ENCODE peak calls at places on chromosome 11, in nine cellular contexts. Q, C, V, J, U, G, Y, F and A are unnamed samples.

GRCh38 chr11:67275606-67276409 is 9.5 kb downstream of the GRK2 start:
- DNase-seq in F (no peak), V (no peak), G (no peak), Q (no peak), U (no peak), J (no peak), Y (no peak), C (no peak), A (no peak)

GRCh38 chr11:129434641-129435498 is 59.2 kb downstream of the BARX2 start:
- DNase-seq in V (no peak), G (no peak), U (no peak), J (no peak), F (no peak), Y (no peak), Q (no peak), C (no peak), A (no peak)

GRCh38 chr11:74826901-74827300 is 78.3 kb downstream of the RNF169 start:
- DNase-seq in C (no peak), U (no peak), F (no peak), Y (no peak), Q (no peak), V (no peak), G (no peak), J (no peak), A (no peak)

GRCh38 chr11:7749456-7749855 is 43.2 kb upstream of the OVCH2 start:
- DNase-seq in J (no peak), Y (no peak), Q (no peak), G (no peak), V (no peak), F (no peak), C (no peak), U (no peak), A (peak)

GRCh38 chr11:60633645-60634044 is 65.8 kb upstream of the MS4A8 start:
- DNase-seq in G (peak), V (no peak), F (no peak), U (no peak), J (no peak), C (no peak), Y (no peak), Q (no peak), A (no peak)

GRCh38 chr11:73553266-73553665 is 44.6 kb downstream of the FAM168A start:
- DNase-seq in C (no peak), F (no peak), U (no peak), Y (no peak), Q (no peak), G (no peak), V (no peak), J (no peak), A (no peak)

GRCh38 chr11:57432714-57433163 is 5.8 kb upstream of the SLC43A3 start:
- DNase-seq in C (no peak), J (no peak), Q (no peak), Y (peak), U (no peak), V (peak), G (no peak), F (no peak), A (peak)

GRCh38 chr11:46296520-46297448 is 19.3 kb downstream of the CREB3L1 start:
- DNase-seq in U (no peak), Q (peak), G (no peak), J (no peak), F (no peak), C (no peak), V (peak), Y (peak), A (peak)

GRCh38 chr11:36231300-36231699 is 57.9 kb downstream of the COMMD9 start:
- DNase-seq in Q (no peak), F (no peak), U (no peak), C (no peak), G (no peak), V (no peak), Y (peak), J (no peak), A (no peak)

GRCh38 chr11:8810331-8811301 is 100.4 kb upstream of the AKIP1 start:
- DNase-seq in J (peak), V (peak), F (no peak), Y (peak), G (peak), U (no peak), Q (peak), C (peak), A (peak)

GRCh38 chr11:123549901-123550619 is 104.4 kb downstream of the SCN3B start:
- DNase-seq in V (no peak), J (no peak), U (no peak), G (no peak), C (no peak), Y (no peak), Q (no peak), F (no peak), A (no peak)

GRCh38 chr11:3091846-3092602 is 34.8 kb upstream of the CARS1 start:
- DNase-seq in Q (peak), C (peak), Y (peak), J (peak), G (peak), U (peak), F (peak), V (no peak), A (peak)

GRCh38 chr11:44110231-44110679 is 14.8 kb downstream of the EXT2 start:
- DNase-seq in C (peak), V (no peak), G (peak), U (no peak), F (peak), Q (peak), J (peak), Y (peak), A (no peak)

GRCh38 chr11:118649941-118650340 is 29.5 kb downstream of the TREH start:
- DNase-seq in J (no peak), F (no peak), C (no peak), V (no peak), Q (no peak), U (no peak), Y (peak), G (no peak), A (no peak)

GRCh38 chr11:129375731-129376657 is at the start of gene BARX2:
- DNase-seq in J (peak), Q (no peak), V (peak), U (peak), C (peak), G (peak), Y (peak), F (no peak), A (peak)

GRCh38 chr11:134702827-134703226 is 290.8 kb upstream of the B3GAT1 start:
- DNase-seq in F (no peak), C (no peak), Q (no peak), J (no peak), Y (no peak), V (no peak), G (no peak), U (no peak), A (no peak)

GRCh38 chr11:46857666-46858065 is 11.6 kb upstream of the CKAP5 start:
- DNase-seq in Q (no peak), J (no peak), U (no peak), C (no peak), G (no peak), V (no peak), Y (no peak), F (no peak), A (no peak)

GRCh38 chr11:68142028-68142412 is 20.8 kb upstream of the CHKA start:
- DNase-seq in J (no peak), Q (no peak), U (no peak), Y (no peak), C (peak), V (no peak), G (peak), F (peak), A (no peak)

GRCh38 chr11:94032725-94033124 is 11.6 kb downstream of the HEPHL1 start:
- DNase-seq in F (no peak), V (no peak), U (no peak), G (no peak), C (no peak), Y (no peak), Q (no peak), J (no peak), A (no peak)

GRCh38 chr11:47886096-47886495 is 37.9 kb upstream of the NUP160 start:
- DNase-seq in Q (no peak), U (no peak), V (peak), Y (peak), J (peak), F (no peak), C (no peak), G (no peak), A (no peak)

GRCh38 chr11:44797886-44798683 is 71.3 kb downstream of the TSPAN18 start:
- DNase-seq in Q (no peak), G (no peak), C (no peak), J (no peak), F (no peak), V (no peak), Y (peak), U (no peak), A (no peak)

GRCh38 chr11:45924036-45924915 is 1.8 kb downstream of the LARGE2 start:
- DNase-seq in Y (no peak), J (no peak), C (no peak), G (no peak), U (no peak), F (peak), V (no peak), Q (peak), A (no peak)

GRCh38 chr11:74226907-74227306 is 55.8 kb downstream of the PPME1 start:
- DNase-seq in V (no peak), Q (peak), F (no peak), U (no peak), C (no peak), Y (no peak), G (no peak), J (no peak), A (no peak)

GRCh38 chr11:41826129-41826528 is 366.7 kb upstream of the LRRC4C start:
- DNase-seq in C (no peak), V (no peak), Y (peak), G (no peak), J (no peak), U (no peak), Q (no peak), F (no peak), A (no peak)

GRCh38 chr11:70193411-70194292 is 9.4 kb upstream of the FADD start:
- DNase-seq in C (no peak), Q (no peak), J (no peak), U (no peak), Y (no peak), F (no peak), V (no peak), G (no peak), A (no peak)
- H3K27ac ChIP-seq in C (no peak), Q (no peak), J (no peak), U (no peak), Y (no peak), F (no peak), V (no peak), G (no peak), A (no peak)

GRCh38 chr11:77351281-77351905 is 49.9 kb upstream of the GDPD4 start:
- DNase-seq in Q (no peak), V (no peak), G (no peak), C (no peak), Y (no peak), F (no peak), U (no peak), J (no peak), A (peak)

GRCh38 chr11:77347962-77348361 is 46.5 kb upstream of the GDPD4 start:
- DNase-seq in J (no peak), U (no peak), F (no peak), V (no peak), Q (no peak), G (no peak), C (no peak), Y (no peak), A (no peak)

GRCh38 chr11:77353131-77353530 is 51.6 kb upstream of the GDPD4 start:
- DNase-seq in V (no peak), U (no peak), F (no peak), J (no peak), Q (no peak), Y (no peak), G (no peak), C (no peak), A (no peak)
- H3K27ac ChIP-seq in V (no peak), U (no peak), F (no peak), J (no peak), Q (peak), Y (no peak), G (no peak), C (no peak), A (no peak)

DNA sequence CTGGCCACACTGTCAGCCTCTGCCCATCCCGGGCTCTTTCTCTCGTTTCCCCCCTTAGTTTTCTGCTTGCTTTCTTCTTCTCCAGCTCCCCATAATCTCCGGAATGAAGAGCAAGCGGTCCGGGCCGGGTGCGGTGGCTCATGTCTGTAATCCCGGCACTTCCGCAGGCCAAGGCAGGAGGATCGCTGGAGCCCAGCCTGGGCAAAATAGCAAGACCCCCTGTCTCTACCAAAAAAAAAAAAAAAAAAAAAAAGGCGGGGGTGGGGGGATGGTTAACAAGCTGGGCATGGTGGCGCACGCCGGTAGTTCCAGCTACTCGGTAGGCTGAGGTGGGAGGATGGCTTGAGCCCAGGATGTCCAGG is 40.8 kb downstream of the AHNAK start:
- DNase-seq in J (no peak), U (no peak), Q (no peak), F (no peak), V (no peak), Y (no peak), C (no peak), G (no peak), A (no peak)
- H3K27ac ChIP-seq in J (peak), U (no peak), Q (no peak), F (no peak), V (no peak), Y (peak), C (peak), G (no peak), A (no peak)

GRCh38 chr11:96085349-96085910 is 161.5 kb upstream of the MTMR2 start:
- DNase-seq in Q (no peak), C (no peak), V (no peak), F (no peak), J (no peak), Y (no peak), G (no peak), U (no peak), A (no peak)

GRCh38 chr11:96090711-96091110 is 166.8 kb upstream of the MTMR2 start:
- DNase-seq in J (no peak), C (no peak), U (no peak), F (no peak), V (peak), Y (no peak), G (no peak), Q (no peak), A (no peak)

GRCh38 chr11:96086111-96086510 is 162.2 kb upstream of the MTMR2 start:
- DNase-seq in J (no peak), U (no peak), Y (no peak), F (no peak), V (no peak), Q (no peak), C (no peak), G (no peak), A (no peak)

GRCh38 chr11:96091476-96091875 is 167.6 kb upstream of the MTMR2 start:
- DNase-seq in C (no peak), V (no peak), F (no peak), Q (no peak), J (no peak), U (no peak), G (no peak), Y (no peak), A (no peak)

GRCh38 chr11:96088914-96089313 is 165.0 kb upstream of the MTMR2 start:
- DNase-seq in C (no peak), Q (no peak), J (no peak), G (no peak), F (no peak), U (no peak), Y (no peak), V (no peak), A (no peak)
- H3K27ac ChIP-seq in C (no peak), Q (no peak), J (no peak), G (no peak), F (no peak), U (no peak), Y (no peak), V (no peak), A (no peak)

DNA sequence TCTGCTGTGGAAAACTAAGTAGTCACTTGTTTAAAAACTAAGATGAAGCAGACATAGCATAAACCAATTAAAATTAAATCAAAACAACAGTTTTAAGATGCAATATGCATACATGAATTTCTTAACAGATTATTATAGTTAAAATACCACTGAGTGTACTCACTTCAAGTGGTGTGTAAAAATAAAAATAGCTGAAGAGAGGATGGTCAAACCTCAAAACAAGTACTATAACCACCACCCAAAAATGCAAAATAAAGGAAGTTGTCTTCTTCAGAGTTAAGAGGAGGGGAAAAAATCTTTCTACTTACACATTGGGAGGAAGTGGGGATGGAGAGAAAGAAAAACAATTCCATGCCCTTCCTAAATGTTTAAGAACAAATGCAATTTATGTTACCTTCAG is 31.9 kb downstream of the RRAS2 start:
- DNase-seq in V (no peak), U (no peak), F (no peak), Y (no peak), Q (no peak), J (no peak), G (no peak), C (no peak), A (no peak)
- H3K27ac ChIP-seq in V (no peak), U (no peak), F (no peak), Y (no peak), Q (no peak), J (no peak), G (no peak), C (no peak), A (no peak)

GRCh38 chr11:70144262-70144661 is 58.8 kb upstream of the FADD start:
- DNase-seq in V (no peak), F (no peak), Q (no peak), Y (no peak), C (no peak), G (no peak), U (no peak), J (no peak), A (no peak)

GRCh38 chr11:70139785-70140410 is 61.8 kb downstream of the ANO1 start:
- DNase-seq in J (no peak), V (no peak), C (peak), G (no peak), Y (no peak), U (no peak), F (no peak), Q (no peak), A (peak)

GRCh38 chr11:70140859-70141489 is 62.1 kb upstream of the FADD start:
- DNase-seq in Q (no peak), Y (no peak), C (no peak), J (no peak), F (no peak), G (no peak), V (no peak), U (no peak), A (no peak)

GRCh38 chr11:70141490-70142014 is 61.5 kb upstream of the FADD start:
- DNase-seq in Y (no peak), J (no peak), F (no peak), U (no peak), C (no peak), Q (peak), G (no peak), V (no peak), A (no peak)

GRCh38 chr11:70142171-70142875 is 60.8 kb upstream of the FADD start:
- DNase-seq in U (peak), Q (no peak), J (no peak), F (no peak), C (peak), Y (peak), V (no peak), G (no peak), A (peak)
- H3K27ac ChIP-seq in U (peak), Q (no peak), J (no peak), F (no peak), C (peak), Y (no peak), V (no peak), G (no peak), A (peak)

GRCh38 chr11:102148059-102148458 is 37.8 kb downstream of the YAP1 start:
- DNase-seq in J (no peak), V (no peak), Y (no peak), Q (no peak), C (no peak), G (no peak), U (no peak), F (no peak), A (no peak)
- H3K27ac ChIP-seq in J (no peak), V (no peak), Y (no peak), Q (no peak), C (no peak), G (no peak), U (no peak), F (no peak), A (no peak)

GRCh38 chr11:114060402-114061052 is 1.0 kb downstream of the ZBTB16 start:
- DNase-seq in U (no peak), F (peak), C (peak), Q (peak), Y (peak), V (no peak), J (peak), G (no peak), A (no peak)

GRCh38 chr11:114058871-114059277 is 637 bp upstream of the ZBTB16 start:
- DNase-seq in G (no peak), F (no peak), J (no peak), C (peak), V (no peak), Q (no peak), U (no peak), Y (peak), A (no peak)

GRCh38 chr11:114058026-114058706 is 1.3 kb upstream of the ZBTB16 start:
- DNase-seq in V (no peak), G (no peak), J (no peak), Y (peak), C (no peak), U (no peak), F (no peak), Q (no peak), A (no peak)

GRCh38 chr11:114059984-114060401 is 482 bp downstream of the ZBTB16 start:
- DNase-seq in U (no peak), V (no peak), G (no peak), F (no peak), Q (peak), Y (no peak), C (peak), J (peak), A (no peak)

GRCh38 chr11:114059278-114059983 is at the start of gene ZBTB16:
- DNase-seq in F (peak), U (no peak), G (no peak), Q (peak), V (no peak), C (peak), J (peak), Y (peak), A (no peak)
- H3K27ac ChIP-seq in F (peak), U (no peak), G (no peak), Q (peak), V (no peak), C (peak), J (peak), Y (peak), A (no peak)

GRCh38 chr11:12168114-12168513 is 57.7 kb downstream of the MICAL2 start:
- DNase-seq in Y (no peak), C (no peak), J (no peak), F (no peak), V (no peak), G (no peak), U (no peak), Q (no peak), A (no peak)
- H3K27ac ChIP-seq in Y (peak), C (no peak), J (peak), F (no peak), V (peak), G (no peak), U (peak), Q (peak), A (peak)